ENCODE peak calls at places on chromosomes 12 and 14, in five cellular contexts. A is HepG2, F is H1, T is GM12878, S is K562. C is an unnamed sample.

GRCh38 chr12:123041811-123042655 is 61.6 kb downstream of the ARL6IP4 start:
- DNase-seq in A (no peak), F (no peak), T (no peak), S (no peak), C (no peak)

GRCh38 chr12:11707535-11707934 is 58.1 kb downstream of the ETV6 start:
- DNase-seq in A (no peak), F (no peak), T (no peak), S (no peak), C (no peak)

GRCh38 chr14:37601849-37602248 is 6.4 kb downstream of the TTC6 start:
- DNase-seq in A (no peak), F (no peak), T (no peak), S (no peak), C (no peak)

GRCh38 chr12:80175307-80175930 is 76.1 kb downstream of the OTOGL start:
- DNase-seq in A (no peak), F (no peak), T (no peak), S (no peak), C (no peak)

GRCh38 chr12:14777271-14777670 is 26.0 kb downstream of the WBP11 start:
- DNase-seq in A (peak), F (no peak), T (no peak), S (no peak), C (no peak)

GRCh38 chr12:56517854-56518253 is 3.8 kb upstream of the RBMS2 start:
- DNase-seq in A (peak), F (no peak), T (no peak), S (no peak), C (no peak)

GRCh38 chr14:36660736-36661505 is 739 bp upstream of the PAX9 start:
- DNase-seq in A (no peak), F (no peak), T (no peak), S (no peak), C (peak)

GRCh38 chr12:89276860-89277259 is 75.4 kb downstream of the DUSP6 start:
- DNase-seq in A (no peak), F (no peak), T (no peak), S (no peak), C (no peak)

GRCh38 chr12:53324779-53325538 is 3.5 kb upstream of the AAAS start:
- DNase-seq in A (peak), F (no peak), T (peak), S (peak), C (peak)

GRCh38 chr12:77979597-77980250 is 149.0 kb downstream of the NAV3 start:
- DNase-seq in A (no peak), F (no peak), T (no peak), S (no peak), C (no peak)

GRCh38 chr14:103003850-103004249 is 53.5 kb downstream of the CDC42BPB start:
- DNase-seq in A (no peak), F (no peak), T (no peak), S (no peak), C (no peak)

GRCh38 chr12:102298022-102298421 is 100.4 kb upstream of the PMCH start:
- DNase-seq in A (no peak), F (no peak), T (no peak), S (no peak), C (no peak)

GRCh38 chr12:132352896-132353800 is 23.8 kb upstream of the GALNT9 start:
- DNase-seq in A (no peak), F (no peak), T (no peak), S (no peak), C (no peak)

GRCh38 chr12:88570103-88570502 is 10.2 kb downstream of the KITLG start:
- DNase-seq in A (no peak), F (no peak), T (no peak), S (no peak), C (no peak)

GRCh38 chr12:131831021-131831571 is 2.9 kb downstream of the MMP17 start:
- DNase-seq in A (no peak), F (no peak), T (no peak), S (no peak), C (peak)

GRCh38 chr12:130101370-130101769 is 60.9 kb upstream of the FZD10 start:
- DNase-seq in A (no peak), F (no peak), T (no peak), S (no peak), C (no peak)

GRCh38 chr12:89980236-89980635 is 271.6 kb upstream of the ATP2B1 start:
- DNase-seq in A (no peak), F (no peak), T (no peak), S (no peak), C (no peak)

GRCh38 chr12:104426926-104427546 is 29.7 kb upstream of the CHST11 start:
- DNase-seq in A (no peak), F (no peak), T (no peak), S (no peak), C (no peak)

GRCh38 chr12:13101854-13102375 is 1.6 kb downstream of the GSG1 start:
- DNase-seq in A (peak), F (no peak), T (no peak), S (no peak), C (no peak)

GRCh38 chr12:16668198-16668597 is 62.2 kb upstream of the LMO3 start:
- DNase-seq in A (no peak), F (no peak), T (no peak), S (no peak), C (no peak)

GRCh38 chr12:6208140-6208539 is 7.9 kb downstream of the CD9 start:
- DNase-seq in A (no peak), F (no peak), T (no peak), S (no peak), C (no peak)

GRCh38 chr12:47868041-47868440 is 36.8 kb downstream of the VDR start:
- DNase-seq in A (no peak), F (no peak), T (no peak), S (no peak), C (no peak)

GRCh38 chr12:29537292-29537691 is 39.8 kb upstream of the OVCH1 start:
- DNase-seq in A (no peak), F (no peak), T (no peak), S (no peak), C (no peak)

GRCh38 chr14:50822501-50823042 is 8.4 kb downstream of the NIN start:
- DNase-seq in A (no peak), F (no peak), T (peak), S (no peak), C (no peak)

GRCh38 chr14:92563359-92563758 is 49.8 kb downstream of the RIN3 start:
- DNase-seq in A (no peak), F (no peak), T (peak), S (no peak), C (no peak)

GRCh38 chr12:108483213-108483920 is 31.7 kb upstream of the FICD start:
- DNase-seq in A (no peak), F (no peak), T (no peak), S (no peak), C (no peak)

GRCh38 chr12:90858261-90858660 is 96.7 kb downstream of the CCER1 start:
- DNase-seq in A (peak), F (no peak), T (no peak), S (no peak), C (no peak)

GRCh38 chr14:106372870-106373657 is 846.7 kb downstream of the TMEM121 start:
- DNase-seq in A (peak), F (no peak), T (no peak), S (peak), C (peak)

DNA sequence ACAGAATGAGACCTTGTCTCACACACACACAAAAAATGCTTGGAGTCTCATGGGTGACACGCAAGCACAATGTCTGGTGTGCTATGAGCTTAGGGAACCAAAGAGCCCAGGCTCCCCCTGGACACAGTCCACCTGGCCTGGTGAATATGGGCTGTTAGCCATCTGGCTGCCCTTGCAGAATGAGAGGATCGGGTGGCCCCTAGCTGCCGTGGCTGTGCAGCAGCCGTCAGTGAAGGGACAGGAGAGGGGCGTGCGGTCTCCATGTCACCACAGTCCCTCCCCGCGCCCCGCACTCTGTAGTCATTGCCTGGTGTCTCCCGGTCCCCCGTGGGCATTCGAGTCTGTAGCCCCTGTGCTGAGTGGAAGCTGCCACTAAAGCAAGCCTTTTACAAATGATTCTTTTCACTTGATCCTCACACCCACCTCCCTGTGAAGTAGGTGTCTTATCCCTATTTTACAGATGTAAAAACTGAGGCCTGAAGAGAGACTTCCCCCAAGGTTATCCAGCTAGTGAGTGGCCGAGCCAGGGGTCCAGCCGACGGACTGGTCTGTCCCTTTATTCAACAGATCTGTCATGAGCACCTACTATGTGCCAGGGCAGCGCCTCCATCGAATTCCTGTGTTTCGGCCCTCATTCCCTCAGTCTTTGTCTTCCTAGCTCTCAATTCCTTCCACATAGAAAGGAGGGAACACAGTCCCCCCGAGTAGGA is 18.8 kb downstream of the MVK start:
- DNase-seq in A (no peak), F (no peak), T (no peak), S (no peak), C (no peak)
- TF ChIP-seq ATF2 in A (no peak), F (no peak), T (no peak), S (no peak), C (no peak)

DNA sequence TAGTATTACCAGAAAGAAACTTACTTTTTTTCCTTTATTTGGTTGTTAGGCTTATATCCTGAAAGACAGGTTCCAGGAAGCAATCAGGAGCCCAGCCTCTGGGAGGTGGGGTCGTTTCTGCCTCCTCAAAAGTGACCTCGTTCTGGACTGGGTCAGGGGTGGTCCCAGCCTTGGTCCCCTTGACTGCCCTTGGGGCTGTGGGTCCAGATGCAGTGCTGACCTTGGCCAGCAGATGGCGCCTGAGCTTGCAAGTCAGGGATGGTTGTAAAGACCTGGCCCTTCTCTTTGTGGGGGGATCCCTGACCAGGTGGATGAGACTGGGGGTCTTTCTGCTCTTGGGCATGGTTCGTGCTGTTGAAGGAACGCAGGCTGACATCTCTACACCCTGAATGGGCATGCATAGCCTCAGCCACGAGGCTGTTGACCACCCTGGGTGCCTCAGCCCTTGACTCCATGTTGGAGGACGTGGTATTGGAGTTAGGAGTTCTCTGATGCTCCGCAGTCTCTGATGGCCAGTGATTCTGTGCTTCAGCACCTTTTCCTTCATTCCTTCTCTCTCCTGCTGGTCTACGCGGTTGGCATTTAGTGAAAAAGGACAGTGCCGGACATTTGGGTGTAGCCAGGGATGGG is 62.4 kb downstream of the ADCK1 start:
- DNase-seq in A (peak), F (peak), T (peak), S (peak), C (peak)
- TF ChIP-seq ATF2 in A (no peak), F (no peak), T (no peak), S (no peak), C (no peak)

GRCh38 chr14:23183479-23183878 is at the start of gene SLC7A8:
- DNase-seq in A (no peak), F (no peak), T (no peak), S (no peak), C (peak)
- TF ChIP-seq ATF2 in A (no peak), F (no peak), T (no peak), S (no peak), C (no peak)

GRCh38 chr14:77645520-77646230 is 29.2 kb upstream of the SPTLC2 start:
- DNase-seq in A (no peak), F (no peak), T (no peak), S (peak), C (no peak)
- TF ChIP-seq ATF2 in A (no peak), F (no peak), T (no peak), S (no peak), C (no peak)

DNA sequence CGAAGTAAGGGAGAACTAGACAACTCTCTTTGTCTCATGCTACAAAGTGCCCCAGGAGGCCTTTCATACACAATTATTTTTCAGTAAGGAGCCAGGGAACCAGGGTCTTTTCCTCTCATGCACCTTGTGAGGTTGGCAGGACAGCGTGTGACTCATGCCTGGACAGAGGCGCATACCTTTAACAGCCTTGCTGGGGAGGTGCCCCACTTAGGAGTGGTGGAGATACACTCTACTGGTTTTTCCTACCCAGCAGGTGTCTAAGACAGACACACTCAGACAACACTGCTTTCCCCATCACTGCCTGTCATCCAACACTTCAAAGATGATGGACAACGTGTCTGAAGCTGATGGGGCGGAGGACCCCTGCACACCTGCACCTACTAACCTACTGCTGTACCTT is 49.1 kb downstream of the B4GALNT3 start:
- DNase-seq in A (no peak), F (no peak), T (no peak), S (no peak), C (no peak)
- TF ChIP-seq ATF2 in A (no peak), F (no peak), T (no peak), S (no peak), C (no peak)

GRCh38 chr14:75513911-75514672 is 8.2 kb upstream of the BATF start:
- DNase-seq in A (no peak), F (no peak), T (peak), S (no peak), C (no peak)

GRCh38 chr14:75518625-75519024 is 3.6 kb upstream of the BATF start:
- DNase-seq in A (peak), F (no peak), T (no peak), S (peak), C (peak)

GRCh38 chr14:75515631-75515999 is 6.7 kb upstream of the BATF start:
- DNase-seq in A (no peak), F (no peak), T (no peak), S (no peak), C (no peak)

GRCh38 chr14:75511201-75511600 is 11.1 kb upstream of the BATF start:
- DNase-seq in A (no peak), F (no peak), T (no peak), S (no peak), C (no peak)

DNA sequence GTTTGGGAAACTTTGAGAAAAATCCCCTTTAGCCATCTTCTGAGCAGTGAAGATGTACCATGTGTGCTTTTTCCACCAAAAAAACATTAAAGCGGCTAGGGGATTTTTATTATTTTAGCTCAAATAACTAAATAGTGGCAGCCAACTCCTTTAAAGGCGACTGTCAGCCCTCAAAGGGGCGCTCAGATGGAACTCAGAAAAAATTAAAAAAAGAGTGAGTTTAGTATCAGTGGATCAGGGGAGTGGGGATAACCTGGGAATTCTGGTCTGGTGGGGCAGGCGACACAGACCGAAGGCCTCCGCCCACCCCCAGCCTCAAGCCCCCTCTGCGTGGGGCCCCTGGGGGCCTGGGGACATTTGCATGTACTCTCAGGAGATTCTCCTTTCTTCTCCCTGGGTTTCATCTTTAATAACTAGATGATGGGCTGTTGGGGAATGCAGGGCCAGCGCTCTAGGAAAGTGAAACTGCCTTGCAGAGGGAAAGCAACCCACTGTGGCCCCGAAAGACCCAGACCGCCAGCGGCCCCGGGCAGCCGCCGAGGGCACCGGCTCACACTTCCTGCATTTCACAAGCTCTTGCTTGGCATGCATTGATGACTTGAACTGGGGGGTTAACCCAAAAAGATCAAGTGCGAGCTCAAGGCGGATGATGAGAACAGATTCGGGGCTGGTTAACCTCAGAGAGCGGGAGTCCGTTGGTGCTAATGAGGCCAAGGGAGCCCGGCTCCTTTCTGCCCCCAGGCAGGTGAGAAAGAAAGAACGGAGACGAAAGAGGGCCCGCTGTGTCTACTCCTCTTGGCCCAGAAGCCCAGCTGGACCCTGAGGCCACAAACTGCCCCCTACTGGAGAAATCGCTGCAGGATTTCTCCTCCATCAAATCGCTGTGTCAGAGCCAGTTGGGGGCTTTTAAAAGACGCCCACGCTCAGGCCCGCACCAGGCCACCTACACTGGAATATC is 7.3 kb upstream of the BATF start:
- DNase-seq in A (no peak), F (no peak), T (peak), S (peak), C (peak)
- TF ChIP-seq ATF2 in A (no peak), F (no peak), T (no peak), S (no peak), C (no peak)

GRCh38 chr14:88195676-88196075 is 127.4 kb downstream of the KCNK10 start:
- DNase-seq in A (no peak), F (no peak), T (no peak), S (no peak), C (peak)
- TF ChIP-seq ATF2 in A (no peak), F (no peak), T (no peak), S (no peak), C (no peak)

GRCh38 chr14:73280903-73281302 is 43.6 kb downstream of the PAPLN start:
- DNase-seq in A (no peak), F (no peak), T (no peak), S (no peak), C (no peak)
- TF ChIP-seq ATF2 in A (no peak), F (no peak), T (no peak), S (no peak), C (no peak)

DNA sequence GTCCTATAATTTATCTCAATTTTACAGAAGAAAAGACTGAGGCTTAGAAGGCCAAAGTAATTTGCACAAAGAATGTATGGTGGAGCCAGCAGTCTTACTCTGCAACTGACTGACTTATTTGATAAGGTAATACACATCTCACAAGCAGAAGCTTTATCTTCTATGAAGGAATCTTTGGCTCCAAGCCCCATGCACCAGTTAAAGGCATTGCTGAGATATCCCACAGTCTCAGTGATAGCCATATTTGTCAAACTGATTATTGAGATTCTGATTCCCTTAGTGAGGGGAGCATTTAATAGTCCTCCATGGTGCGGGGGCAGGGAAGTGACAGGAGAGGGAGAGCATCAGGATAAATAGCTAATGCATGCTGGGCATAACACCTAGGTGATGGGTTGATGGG is 60.4 kb upstream of the GRIP1 start:
- DNase-seq in A (no peak), F (no peak), T (no peak), S (no peak), C (no peak)
- TF ChIP-seq ATF2 in A (no peak), F (no peak), T (no peak), S (no peak), C (no peak)